ENCODE peak calls at places on chromosomes 11 and 22, in nine cellular contexts. C, P, A, W, G, X, F, O and T are unnamed samples.

GRCh38 chr11:64324692-64325469 is 7.0 kb downstream of the PRDX5 start:
- DNase-seq in G (no peak), O (no peak), A (no peak), X (no peak), W (no peak), P (no peak), F (no peak), C (no peak), T (no peak)

GRCh38 chr22:49014227-49015201 is 813.2 kb downstream of the BRD1 start:
- DNase-seq in C (no peak), F (no peak), P (peak; percentile 56), A (peak; percentile 79), O (no peak), X (peak; percentile 11), W (no peak), G (no peak), T (no peak)

GRCh38 chr22:30829901-30830550 is 135.4 kb downstream of the OSBP2 start:
- DNase-seq in W (no peak), G (peak; percentile 96), C (no peak), A (no peak), F (no peak), O (no peak), X (no peak), P (peak; percentile 23), T (peak; percentile 91)

GRCh38 chr11:80241766-80242165 is 800.9 kb upstream of the TENM4 start:
- DNase-seq in C (no peak), X (no peak), F (no peak), P (no peak), O (no peak), A (no peak), W (no peak), G (peak; percentile 72), T (peak; percentile 83)

GRCh38 chr22:23036684-23037428 is 33.5 kb upstream of the GNAZ start:
- DNase-seq in G (peak; percentile 9), A (no peak), C (no peak), P (no peak), F (no peak), X (no peak), O (peak; percentile 58), W (no peak), T (no peak)

GRCh38 chr11:44986315-44986714 is 35.6 kb upstream of the TP53I11 start:
- DNase-seq in W (no peak), F (no peak), P (no peak), X (no peak), A (no peak), G (no peak), O (no peak), C (no peak), T (no peak)

GRCh38 chr11:108817971-108818370 is 153.1 kb downstream of the DDX10 start:
- DNase-seq in O (no peak), F (no peak), X (no peak), G (no peak), P (no peak), W (no peak), C (no peak), A (no peak), T (no peak)

GRCh38 chr11:10307022-10307410 is 2.1 kb downstream of the ADM start:
- DNase-seq in G (peak; percentile 52), A (no peak), W (no peak), O (no peak), P (no peak), F (no peak), C (no peak), X (no peak), T (no peak)

GRCh38 chr11:82854242-82854641 is 46.0 kb downstream of the PRCP start:
- DNase-seq in C (no peak), P (no peak), O (no peak), W (no peak), F (no peak), G (peak; percentile 42), A (no peak), X (no peak), T (no peak)

GRCh38 chr11:27395556-27396258 is 32.7 kb upstream of the CCDC34 start:
- DNase-seq in F (peak; percentile 45), A (no peak), G (peak; percentile 70), O (no peak), C (no peak), X (peak; percentile 71), W (no peak), P (no peak), T (no peak)

GRCh38 chr11:117157507-117157906 is 13.4 kb downstream of the PAFAH1B2 start:
- DNase-seq in W (no peak), C (no peak), G (no peak), O (no peak), P (no peak), A (no peak), F (no peak), X (no peak), T (no peak)

GRCh38 chr11:34204396-34205279 is 99.2 kb downstream of the NAT10 start:
- DNase-seq in W (no peak), X (no peak), F (no peak), C (no peak), O (no peak), G (peak; percentile 80), P (no peak), A (no peak), T (no peak)

GRCh38 chr22:45493286-45493771 is 9.4 kb upstream of the FBLN1 start:
- DNase-seq in X (no peak), F (no peak), G (peak; percentile 65), C (no peak), A (peak; percentile 84), W (no peak), O (no peak), P (peak; percentile 37), T (no peak)

GRCh38 chr11:61115498-61116224 is 13.4 kb downstream of the CD5 start:
- DNase-seq in X (no peak), W (no peak), P (no peak), A (no peak), F (no peak), O (no peak), C (no peak), G (no peak), T (no peak)

GRCh38 chr22:21633481-21633880 is 921 bp downstream of the CCDC116 start:
- DNase-seq in G (no peak), O (no peak), P (no peak), W (peak; percentile 15), A (no peak), X (no peak), F (no peak), C (no peak), T (no peak)

GRCh38 chr11:87331273-87331672 is 293.5 kb downstream of the TMEM135 start:
- DNase-seq in G (no peak), X (no peak), O (no peak), P (no peak), W (no peak), F (no peak), C (no peak), A (no peak), T (no peak)

GRCh38 chr11:120031612-120032600 is 106.0 kb downstream of the TRIM29 start:
- DNase-seq in P (no peak), A (no peak), W (no peak), O (no peak), F (no peak), G (no peak), C (no peak), X (no peak), T (no peak)

GRCh38 chr11:28090052-28090749 is 17.8 kb downstream of the KIF18A start:
- DNase-seq in F (no peak), A (no peak), X (no peak), W (no peak), G (peak; percentile 73), O (no peak), P (no peak), C (no peak), T (no peak)

GRCh38 chr22:37314315-37315046 is 32.2 kb downstream of the CYTH4 start:
- DNase-seq in X (no peak), F (no peak), W (peak; percentile 71), A (no peak), O (peak; percentile 25), C (no peak), G (no peak), P (no peak), T (no peak)

DNA sequence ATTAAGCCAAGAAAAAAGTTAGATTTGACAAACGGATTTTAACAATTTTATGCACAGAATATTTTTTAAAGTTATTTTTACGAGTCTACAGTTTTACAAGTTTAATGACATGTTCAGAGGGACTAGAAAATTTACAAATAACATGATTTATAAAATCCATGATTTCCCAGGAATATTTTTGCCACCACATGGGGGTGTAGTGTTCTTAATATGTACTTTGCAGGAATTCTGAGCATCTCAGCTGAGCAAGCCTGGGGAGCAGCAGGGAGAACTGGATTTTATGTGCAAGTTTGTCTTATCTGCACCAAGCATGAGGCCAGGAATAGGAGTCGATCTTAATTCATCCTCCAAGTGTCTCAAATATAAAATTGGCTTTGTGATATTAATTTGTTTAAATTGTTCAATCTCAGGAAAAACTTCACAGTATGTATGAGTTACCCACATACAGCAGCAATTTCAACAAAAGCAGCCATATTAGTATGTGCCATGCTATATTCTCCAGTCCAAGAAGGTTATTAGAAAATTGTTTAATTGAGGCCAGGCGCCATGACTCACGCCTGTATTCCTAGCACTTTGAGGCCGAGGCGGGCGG is 826.3 kb downstream of the DLG2 start:
- DNase-seq in G (peak; percentile 51), P (no peak), A (no peak), F (peak; percentile 51), W (no peak), C (no peak), O (no peak), X (no peak), T (peak; percentile 56)
- TF ChIP-seq CTCF in G (peak; percentile 22), P (peak; percentile 7), A (peak; percentile 28), F (peak; percentile 58), W (no peak), C (no peak), O (peak; percentile 39), X (peak; percentile 23), T (peak; percentile 53)

DNA sequence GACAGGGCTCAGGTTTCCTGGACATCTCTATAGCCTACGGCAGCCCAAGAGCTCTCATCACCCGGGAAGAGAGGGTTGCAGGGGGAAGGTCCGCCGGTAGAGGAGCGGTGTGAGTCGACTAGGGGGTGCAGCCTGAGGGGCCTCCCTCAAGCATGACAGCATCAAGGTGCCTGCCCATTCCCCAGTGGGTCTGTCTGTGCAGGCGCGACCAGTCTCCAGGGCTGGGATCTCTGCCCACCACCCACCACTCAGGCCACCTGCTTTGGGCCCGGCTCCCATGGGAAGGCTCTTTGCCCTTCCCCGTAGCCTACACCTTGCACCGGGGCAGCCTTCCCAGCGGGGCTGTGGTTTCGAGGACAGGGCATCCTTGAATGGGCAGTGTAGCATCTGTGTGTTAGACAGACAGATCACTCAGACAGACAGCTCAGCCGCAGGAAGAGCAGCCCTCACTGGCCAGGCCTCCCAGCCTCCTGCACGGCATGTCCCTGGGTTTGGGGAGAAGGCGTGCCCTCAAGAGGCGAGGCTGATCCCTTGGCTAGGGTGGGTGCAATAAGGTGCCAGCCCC is 29.2 kb downstream of the CERK start:
- DNase-seq in O (no peak), F (no peak), A (no peak), P (no peak), W (peak; percentile 64), G (no peak), C (no peak), X (no peak), T (no peak)
- H3K36me3 ChIP-seq in O (peaks cover 60% of the 10 kb centered on the region), F (no peaks in the 10 kb centered on the region), A (peaks cover 85% of the 10 kb centered on the region), P (peaks cover 70% of the 10 kb centered on the region), W (peaks cover 96% of the 10 kb centered on the region), G (peaks cover 16% of the 10 kb centered on the region), C (peaks cover 54% of the 10 kb centered on the region), X (peaks cover 4% of the 10 kb centered on the region), T (peaks cover 41% of the 10 kb centered on the region)

GRCh38 chr11:57982763-57983162 is 40.9 kb upstream of the OR9Q1 start:
- DNase-seq in G (no peak), P (no peak), F (peak; percentile 60), W (no peak), A (no peak), X (no peak), C (no peak), O (no peak), T (no peak)
- H3K27ac ChIP-seq in G (no peak overlapping the region), P (no peak overlapping the region), F (no peak overlapping the region), W (no peak overlapping the region), A (no peak overlapping the region), X (no peak overlapping the region), C (no peak overlapping the region), O (no peak overlapping the region), T (no peak overlapping the region)

GRCh38 chr11:66495401-66495844 is 15.0 kb upstream of the BBS1 start:
- DNase-seq in A (no peak), G (no peak), P (no peak), O (no peak), W (no peak), X (no peak), C (no peak), F (no peak), T (no peak)
- TF ChIP-seq CTCF in A (no peak), G (peak; percentile 28), P (peak; percentile 18), O (peak; percentile 66), W (no peak), X (no peak), C (no peak), F (peak; percentile 51), T (peak; percentile 41)